ENCODE peak calls at places on chromosomes 12 and 14, in ten cellular contexts. T, Z, G, S, E, A, B, L, D and J are unnamed samples.

GRCh38 chr12:117105902-117106301 is 6.7 kb upstream of the TESC start:
- DNase-seq in T (no peak), Z (peak; percentile 69), G (no peak), S (no peak), E (no peak), A (no peak), B (no peak), L (no peak), D (no peak), J (no peak)

GRCh38 chr12:93918262-93918661 is 230.1 kb upstream of the PLXNC1 start:
- DNase-seq in T (no peak), Z (no peak), G (no peak), S (no peak), E (no peak), A (no peak), B (no peak), L (peak; percentile 82), D (no peak), J (no peak)

GRCh38 chr12:113314121-113314529 is 20.8 kb downstream of the SLC8B1 start:
- DNase-seq in T (no peak), Z (no peak), G (no peak), S (no peak), E (no peak), A (no peak), B (no peak), L (peak; percentile 58), D (no peak), J (no peak)

GRCh38 chr14:54772451-54772881 is 130.2 kb downstream of the GCH1 start:
- DNase-seq in T (no peak), Z (no peak), G (no peak), S (no peak), E (no peak), A (no peak), B (no peak), L (peak; percentile 54), D (no peak), J (no peak)

GRCh38 chr12:56900583-56900982 is 33.6 kb downstream of the SDR9C7 start:
- DNase-seq in T (no peak), Z (no peak), G (no peak), S (no peak), E (no peak), A (no peak), B (no peak), L (peak; percentile 8), D (no peak), J (no peak)

GRCh38 chr14:27075503-27075902 is 477.7 kb upstream of the NOVA1 start:
- DNase-seq in T (no peak), Z (no peak), G (no peak), S (no peak), E (no peak), A (no peak), B (no peak), L (no peak), D (no peak), J (no peak)

GRCh38 chr12:121964813-121965643 is 46.6 kb downstream of the CFAP251 start:
- DNase-seq in T (no peak), Z (no peak), G (no peak), S (no peak), E (no peak), A (no peak), B (no peak), L (peak; percentile 66), D (no peak), J (no peak)

GRCh38 chr12:127620956-127621355 is 646.0 kb upstream of the TMEM132C start:
- DNase-seq in T (no peak), Z (no peak), G (no peak), S (no peak), E (peak; percentile 56), A (no peak), B (no peak), L (no peak), D (no peak), J (no peak)

GRCh38 chr12:78963439-78964222 is 99.1 kb downstream of the SYT1 start:
- DNase-seq in T (no peak), Z (no peak), G (no peak), S (no peak), E (no peak), A (no peak), B (no peak), L (peak; percentile 6), D (no peak), J (no peak)

GRCh38 chr14:65618996-65619395 is 206.5 kb downstream of the FUT8 start:
- DNase-seq in T (no peak), Z (no peak), G (no peak), S (no peak), E (no peak), A (no peak), B (no peak), L (no peak), D (no peak), J (no peak)

GRCh38 chr12:103855036-103855712 is 14.1 kb upstream of the NT5DC3 start:
- DNase-seq in T (no peak), Z (no peak), G (no peak), S (no peak), E (no peak), A (no peak), B (no peak), L (peak; percentile 64), D (no peak), J (no peak)

GRCh38 chr12:32252199-32253073 is 145.8 kb downstream of the BICD1 start:
- DNase-seq in T (no peak), Z (no peak), G (no peak), S (no peak), E (peak; percentile 93), A (no peak), B (no peak), L (no peak), D (no peak), J (no peak)

DNA sequence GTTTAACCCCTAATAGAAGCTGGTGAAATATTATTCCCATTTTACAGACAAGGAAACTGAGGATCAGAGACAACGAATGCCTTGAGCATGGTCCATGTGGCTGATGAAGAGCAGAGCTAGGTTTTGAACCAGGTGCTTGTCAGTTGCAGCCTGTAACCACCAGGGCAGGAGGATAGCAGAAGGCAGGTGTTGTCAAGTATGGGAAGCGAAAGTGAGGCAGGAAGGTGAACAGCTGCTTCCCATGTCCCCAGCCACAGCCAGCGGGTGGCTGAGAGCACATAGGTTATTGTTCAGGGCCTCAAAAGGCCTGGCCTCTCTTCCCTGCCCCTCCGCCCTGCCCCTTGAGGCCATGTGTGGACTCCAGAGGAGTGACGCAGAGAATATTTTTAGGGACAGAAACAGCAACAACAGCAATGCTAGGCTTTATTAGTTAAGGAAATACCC is 39.6 kb downstream of the IQSEC3 start:
- DNase-seq in T (no peak), Z (peak; percentile 71), G (no peak), S (no peak), E (peak; percentile 35), A (no peak), B (no peak), L (no peak), D (no peak), J (no peak)
- H3K27ac ChIP-seq in T (no peak overlapping the region), Z (no peak overlapping the region), G (no peak overlapping the region), S (peak overlapping the region; percentile 70), E (no peak overlapping the region), A (no peak overlapping the region), B (no peak overlapping the region), L (no peak overlapping the region), D (no peak overlapping the region), J (no peak overlapping the region)

GRCh38 chr12:80834724-80835123 is 103.0 kb downstream of the LIN7A start:
- DNase-seq in T (no peak), Z (no peak), G (no peak), S (no peak), E (no peak), A (no peak), B (no peak), L (no peak), D (no peak), J (no peak)

GRCh38 chr12:80830533-80831088 is 107.1 kb downstream of the LIN7A start:
- DNase-seq in T (no peak), Z (no peak), G (no peak), S (no peak), E (no peak), A (no peak), B (no peak), L (no peak), D (no peak), J (no peak)

GRCh38 chr12:80825506-80825905 is 108.8 kb downstream of the MYF5 start:
- DNase-seq in T (no peak), Z (no peak), G (no peak), S (no peak), E (no peak), A (no peak), B (no peak), L (no peak), D (no peak), J (no peak)

DNA sequence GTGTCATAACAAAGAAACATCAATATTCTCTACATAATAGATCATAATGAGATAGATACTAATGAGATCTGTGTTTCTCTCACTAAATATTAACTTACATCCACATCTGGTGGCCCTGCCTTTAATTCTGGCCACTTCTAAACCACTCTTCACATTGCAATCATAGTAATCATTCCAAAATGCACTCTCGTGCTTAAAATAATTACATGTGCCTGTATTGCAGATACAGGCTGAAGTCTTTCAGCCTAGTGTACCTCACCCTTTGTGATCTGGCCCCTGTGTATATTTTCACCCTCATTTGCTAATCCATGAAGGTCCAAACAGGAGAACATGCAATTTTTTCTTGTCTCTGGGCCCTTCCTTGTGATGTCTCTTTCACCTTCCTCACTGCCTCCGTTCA is 108.0 kb downstream of the LIN7A start:
- DNase-seq in T (no peak), Z (no peak), G (no peak), S (no peak), E (no peak), A (no peak), B (no peak), L (no peak), D (no peak), J (no peak)
- H3K27ac ChIP-seq in T (no peak overlapping the region), Z (no peak overlapping the region), G (no peak overlapping the region), S (no peak overlapping the region), E (no peak overlapping the region), A (no peak overlapping the region), B (no peak overlapping the region), L (no peak overlapping the region), D (no peak overlapping the region), J (no peak overlapping the region)

GRCh38 chr12:96228566-96229248 is 34.5 kb downstream of the ELK3 start:
- DNase-seq in T (no peak), Z (no peak), G (no peak), S (no peak), E (no peak), A (no peak), B (no peak), L (no peak), D (no peak), J (no peak)
- H3K27ac ChIP-seq in T (no peak overlapping the region), Z (no peak overlapping the region), G (no peak overlapping the region), S (no peak overlapping the region), E (no peak overlapping the region), A (no peak overlapping the region), B (no peak overlapping the region), L (no peak overlapping the region), D (no peak overlapping the region), J (no peak overlapping the region)

DNA sequence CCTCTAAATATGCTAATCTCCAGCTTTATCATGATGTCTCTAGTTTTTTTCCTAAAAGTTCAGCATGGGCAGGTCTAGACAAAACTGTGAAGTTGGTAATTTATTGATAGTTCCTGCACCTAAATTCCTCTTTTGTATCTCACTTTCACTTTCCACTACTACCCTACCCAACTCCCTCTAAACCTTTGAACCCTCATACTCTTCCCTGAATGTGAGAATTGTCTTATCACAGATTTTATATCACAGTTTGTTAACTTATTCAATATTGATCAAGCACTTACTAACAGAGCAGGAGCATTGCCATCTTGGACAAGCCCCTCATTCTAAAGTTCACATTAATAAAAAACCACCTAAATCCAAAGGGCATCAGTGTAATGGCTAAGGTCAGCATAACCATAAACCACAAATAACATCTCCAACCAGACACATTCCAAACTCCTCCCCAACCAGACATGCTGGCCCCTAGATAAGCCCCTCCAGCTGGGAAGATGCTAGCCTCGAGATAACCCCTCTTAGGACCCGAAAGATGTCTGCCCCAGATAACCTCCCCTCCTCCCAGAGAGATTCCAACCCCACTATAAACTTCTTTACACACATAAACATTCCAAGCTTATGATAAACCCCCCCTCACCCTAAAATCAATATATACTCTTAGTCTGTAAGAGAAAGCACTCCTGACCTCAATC is 78.7 kb downstream of the FSCB start:
- DNase-seq in T (no peak), Z (no peak), G (no peak), S (no peak), E (no peak), A (no peak), B (no peak), L (no peak), D (no peak), J (no peak)
- H3K27ac ChIP-seq in T (no peak overlapping the region), Z (no peak overlapping the region), G (no peak overlapping the region), S (no peak overlapping the region), E (no peak overlapping the region), A (no peak overlapping the region), B (no peak overlapping the region), L (no peak overlapping the region), D (no peak overlapping the region), J (no peak overlapping the region)